ENCODE peak calls at places on chromosome 3, in four cellular contexts. One of them, this sample, is unnamed.

GRCh38 chr3:184568918-184569829 is 7.6 kb downstream of the EPHB3 start:
- DNase-seq in CD8-positive, alpha-beta T cell: no peak
- DNase-seq in GM13977: no peak
- DNase-seq in vagina: no peak
- DNase-seq in this sample: no peak

GRCh38 chr3:143120716-143121239 is 1.2 kb downstream of the CHST2 start:
- DNase-seq in CD8-positive, alpha-beta T cell: peak
- DNase-seq in GM13977: peak
- DNase-seq in vagina: no peak
- DNase-seq in this sample: no peak

GRCh38 chr3:130658666-130659065 is 88.0 kb downstream of the PIK3R4 start:
- DNase-seq in CD8-positive, alpha-beta T cell: no peak
- DNase-seq in GM13977: no peak
- DNase-seq in vagina: no peak
- DNase-seq in this sample: no peak

GRCh38 chr3:115628075-115628412 is 4.7 kb downstream of the GAP43 start:
- DNase-seq in CD8-positive, alpha-beta T cell: no peak
- DNase-seq in GM13977: no peak
- DNase-seq in vagina: no peak
- DNase-seq in this sample: no peak

GRCh38 chr3:117630885-117631284 is 921.3 kb downstream of the TUSC7 start:
- DNase-seq in CD8-positive, alpha-beta T cell: no peak
- DNase-seq in GM13977: no peak
- DNase-seq in vagina: no peak
- DNase-seq in this sample: no peak

GRCh38 chr3:123119802-123120201 is 53.0 kb downstream of the PDIA5 start:
- DNase-seq in CD8-positive, alpha-beta T cell: no peak
- DNase-seq in GM13977: no peak
- DNase-seq in vagina: no peak
- DNase-seq in this sample: no peak

GRCh38 chr3:195896361-195897080 is 11.8 kb downstream of the TNK2 start:
- DNase-seq in CD8-positive, alpha-beta T cell: no peak
- DNase-seq in GM13977: no peak
- DNase-seq in vagina: no peak
- DNase-seq in this sample: no peak

GRCh38 chr3:106323586-106323985 is 454.8 kb upstream of the CBLB start:
- DNase-seq in CD8-positive, alpha-beta T cell: no peak
- DNase-seq in GM13977: no peak
- DNase-seq in vagina: no peak
- DNase-seq in this sample: no peak

GRCh38 chr3:3184876-3185275 is 5.4 kb upstream of the CRBN start:
- DNase-seq in CD8-positive, alpha-beta T cell: no peak
- DNase-seq in GM13977: no peak
- DNase-seq in vagina: no peak
- DNase-seq in this sample: no peak

GRCh38 chr3:46985588-46985987 is 6.1 kb downstream of the NBEAL2 start:
- DNase-seq in CD8-positive, alpha-beta T cell: no peak
- DNase-seq in GM13977: no peak
- DNase-seq in vagina: no peak
- DNase-seq in this sample: no peak

GRCh38 chr3:177795866-177796265 is 598.6 kb upstream of the TBL1XR1 start:
- DNase-seq in CD8-positive, alpha-beta T cell: no peak
- DNase-seq in GM13977: no peak
- DNase-seq in vagina: no peak
- DNase-seq in this sample: no peak

GRCh38 chr3:79568938-79569337 is 198.9 kb downstream of the ROBO1 start:
- DNase-seq in CD8-positive, alpha-beta T cell: no peak
- DNase-seq in GM13977: no peak
- DNase-seq in vagina: no peak
- DNase-seq in this sample: no peak

GRCh38 chr3:2921903-2922302 is 188.3 kb downstream of the IL5RA start:
- DNase-seq in CD8-positive, alpha-beta T cell: no peak
- DNase-seq in GM13977: peak
- DNase-seq in vagina: no peak
- DNase-seq in this sample: no peak

GRCh38 chr3:181693280-181693679 is 18.4 kb upstream of the SOX2 start:
- DNase-seq in CD8-positive, alpha-beta T cell: no peak
- DNase-seq in GM13977: no peak
- DNase-seq in vagina: no peak
- DNase-seq in this sample: no peak

GRCh38 chr3:24042174-24042878 is 97.2 kb downstream of the NR1D2 start:
- DNase-seq in CD8-positive, alpha-beta T cell: no peak
- DNase-seq in GM13977: no peak
- DNase-seq in vagina: no peak
- DNase-seq in this sample: no peak

GRCh38 chr3:129764090-129764489 is 129.4 kb downstream of the TMCC1 start:
- DNase-seq in CD8-positive, alpha-beta T cell: no peak
- DNase-seq in GM13977: no peak
- DNase-seq in vagina: no peak
- DNase-seq in this sample: no peak

GRCh38 chr3:52441122-52441771 is 3.7 kb downstream of the SEMA3G start:
- DNase-seq in CD8-positive, alpha-beta T cell: no peak
- DNase-seq in GM13977: no peak
- DNase-seq in vagina: no peak
- DNase-seq in this sample: no peak

GRCh38 chr3:156516284-156516683 is 38.6 kb downstream of the SSR3 start:
- DNase-seq in CD8-positive, alpha-beta T cell: no peak
- DNase-seq in GM13977: no peak
- DNase-seq in vagina: no peak
- DNase-seq in this sample: no peak

GRCh38 chr3:56812749-56813655 is 11.3 kb upstream of the ARHGEF3 start:
- DNase-seq in CD8-positive, alpha-beta T cell: no peak
- DNase-seq in GM13977: no peak
- DNase-seq in vagina: peak
- DNase-seq in this sample: no peak

GRCh38 chr3:174431717-174432116 is 427.4 kb upstream of the NAALADL2 start:
- DNase-seq in CD8-positive, alpha-beta T cell: no peak
- DNase-seq in GM13977: no peak
- DNase-seq in vagina: no peak
- DNase-seq in this sample: no peak

GRCh38 chr3:70823622-70824021 is 511.2 kb upstream of the MDFIC2 start:
- DNase-seq in CD8-positive, alpha-beta T cell: no peak
- DNase-seq in GM13977: no peak
- DNase-seq in vagina: no peak
- DNase-seq in this sample: no peak

GRCh38 chr3:66227917-66228316 is 7.1 kb downstream of the SLC25A26 start:
- DNase-seq in CD8-positive, alpha-beta T cell: no peak
- DNase-seq in GM13977: no peak
- DNase-seq in vagina: no peak
- DNase-seq in this sample: no peak

GRCh38 chr3:138781012-138781470 is 53.7 kb downstream of the PIK3CB start:
- DNase-seq in CD8-positive, alpha-beta T cell: peak
- DNase-seq in GM13977: no peak
- DNase-seq in vagina: peak
- DNase-seq in this sample: no peak

GRCh38 chr3:47762233-47762632 is 19.5 kb downstream of the SMARCC1 start:
- DNase-seq in CD8-positive, alpha-beta T cell: no peak
- DNase-seq in GM13977: no peak
- DNase-seq in vagina: no peak
- DNase-seq in this sample: no peak

GRCh38 chr3:72657666-72658065 is 190.6 kb downstream of the SHQ1 start:
- DNase-seq in CD8-positive, alpha-beta T cell: peak
- DNase-seq in GM13977: peak
- DNase-seq in vagina: no peak
- DNase-seq in this sample: no peak

GRCh38 chr3:52784931-52785590 is 7.7 kb downstream of the ITIH1 start:
- DNase-seq in CD8-positive, alpha-beta T cell: no peak
- DNase-seq in GM13977: no peak
- DNase-seq in vagina: no peak
- DNase-seq in this sample: no peak

GRCh38 chr3:177824190-177824786 is 627.0 kb upstream of the TBL1XR1 start:
- DNase-seq in CD8-positive, alpha-beta T cell: no peak
- DNase-seq in GM13977: no peak
- DNase-seq in vagina: peak
- DNase-seq in this sample: no peak

GRCh38 chr3:143604849-143605660 is 243.2 kb downstream of the SLC9A9 start:
- DNase-seq in CD8-positive, alpha-beta T cell: no peak
- DNase-seq in GM13977: no peak
- DNase-seq in vagina: no peak
- DNase-seq in this sample: no peak

GRCh38 chr3:45210308-45211038 is 15.6 kb downstream of the TMEM158 start:
- DNase-seq in CD8-positive, alpha-beta T cell: peak
- DNase-seq in GM13977: peak
- DNase-seq in vagina: no peak
- DNase-seq in this sample: peak

GRCh38 chr3:45211466-45212094 is 14.5 kb downstream of the TMEM158 start:
- DNase-seq in CD8-positive, alpha-beta T cell: no peak
- DNase-seq in GM13977: no peak
- DNase-seq in vagina: no peak
- DNase-seq in this sample: no peak

GRCh38 chr3:45215466-45215865 is 10.6 kb downstream of the TMEM158 start:
- DNase-seq in CD8-positive, alpha-beta T cell: no peak
- DNase-seq in GM13977: no peak
- DNase-seq in vagina: no peak
- DNase-seq in this sample: no peak

GRCh38 chr3:45214061-45214680 is 11.9 kb downstream of the TMEM158 start:
- DNase-seq in CD8-positive, alpha-beta T cell: no peak
- DNase-seq in GM13977: no peak
- DNase-seq in vagina: no peak
- DNase-seq in this sample: no peak

GRCh38 chr3:45212095-45212468 is 14.0 kb downstream of the TMEM158 start:
- DNase-seq in CD8-positive, alpha-beta T cell: no peak
- DNase-seq in GM13977: no peak
- DNase-seq in vagina: no peak
- DNase-seq in this sample: no peak
- TF ChIP-seq CTCF in CD8-positive, alpha-beta T cell: no peak
- TF ChIP-seq CTCF in GM13977: no peak
- TF ChIP-seq CTCF in vagina: no peak
- TF ChIP-seq CTCF in this sample: no peak

DNA sequence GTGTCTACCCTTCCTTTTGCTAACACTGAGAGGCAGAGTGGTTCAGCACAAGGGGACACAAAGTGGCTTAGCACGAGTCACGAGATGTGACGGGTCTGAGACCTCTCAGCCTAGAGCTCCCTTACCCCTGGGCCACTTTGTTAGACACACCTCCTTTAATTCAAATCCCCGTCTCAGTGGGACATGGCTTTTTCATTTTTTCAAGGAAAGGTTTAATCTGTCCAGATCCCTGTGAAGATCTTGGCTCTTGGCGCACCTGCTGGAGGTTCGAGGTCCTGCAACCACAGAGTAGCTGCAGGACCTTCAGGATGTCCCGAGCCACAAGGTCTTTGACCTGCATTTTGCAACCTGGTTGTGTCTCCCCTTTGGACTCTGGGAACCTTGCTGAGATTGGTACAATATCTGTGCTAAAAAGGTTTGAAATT is 52.0 kb downstream of the LPP start:
- DNase-seq in CD8-positive, alpha-beta T cell: no peak
- DNase-seq in GM13977: no peak
- DNase-seq in vagina: no peak
- DNase-seq in this sample: no peak
- TF ChIP-seq CTCF in CD8-positive, alpha-beta T cell: no peak
- TF ChIP-seq CTCF in GM13977: no peak
- TF ChIP-seq CTCF in vagina: no peak
- TF ChIP-seq CTCF in this sample: no peak

DNA sequence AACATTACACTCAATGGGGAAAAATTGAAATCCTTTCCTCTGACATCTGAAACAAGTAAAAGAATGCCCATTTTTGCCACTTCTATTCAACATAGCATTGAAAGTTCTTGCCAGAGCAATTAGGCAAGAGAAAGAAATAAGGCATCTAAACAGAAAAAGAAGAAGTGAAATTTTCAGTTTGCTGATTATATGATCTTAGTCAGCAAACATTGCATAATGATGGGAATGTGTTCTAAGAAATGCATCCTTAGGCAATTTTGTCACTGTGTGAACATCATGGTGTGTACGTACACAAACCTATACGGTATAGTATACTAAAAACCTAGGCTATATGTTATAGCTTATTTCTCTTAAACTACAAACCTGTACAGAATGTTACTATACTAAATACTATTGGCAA is 278.0 kb downstream of the CGGBP1 start:
- DNase-seq in CD8-positive, alpha-beta T cell: no peak
- DNase-seq in GM13977: no peak
- DNase-seq in vagina: no peak
- DNase-seq in this sample: no peak
- TF ChIP-seq CTCF in CD8-positive, alpha-beta T cell: no peak
- TF ChIP-seq CTCF in GM13977: no peak
- TF ChIP-seq CTCF in vagina: no peak
- TF ChIP-seq CTCF in this sample: no peak

DNA sequence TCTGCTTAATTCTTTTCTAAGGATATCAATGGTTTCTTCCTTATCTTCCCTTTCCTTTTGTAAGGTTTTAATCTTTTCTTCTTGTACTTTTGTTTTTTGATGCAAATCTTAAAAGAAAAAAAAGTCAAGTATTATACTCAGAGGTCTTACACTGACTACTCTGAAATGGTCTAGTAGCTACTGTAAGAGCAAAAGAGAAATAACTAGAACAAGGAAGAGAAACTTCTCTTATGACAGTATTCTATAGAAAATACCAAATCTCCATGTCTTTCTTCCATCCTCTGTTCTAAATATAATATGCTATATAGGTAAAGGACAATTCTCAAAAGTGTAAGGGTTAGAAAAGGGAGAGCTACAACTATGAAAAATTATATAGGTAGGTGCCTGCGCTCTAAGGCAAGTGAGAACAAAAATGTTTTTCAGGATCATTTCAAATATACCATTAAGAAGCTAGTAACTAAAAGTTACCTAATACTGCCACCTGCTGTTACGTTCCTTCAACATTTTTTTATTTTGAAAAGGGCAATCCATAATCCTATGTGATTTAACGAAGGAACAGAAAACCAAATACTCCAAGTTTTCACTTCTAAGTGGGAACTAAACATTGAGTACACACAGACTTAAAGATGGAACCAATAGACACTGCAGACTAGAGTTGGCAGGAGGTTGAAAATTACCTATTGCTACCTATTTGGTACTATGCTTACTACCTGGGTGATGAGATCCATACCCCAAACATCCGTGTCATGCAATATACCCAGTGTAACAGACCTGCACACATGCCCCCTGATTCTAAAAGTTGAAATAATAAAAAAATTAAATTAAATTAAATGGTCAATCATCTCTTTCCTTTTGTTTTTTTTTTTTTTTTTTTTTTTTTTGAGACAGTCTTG is 36.7 kb downstream of the CIP2A start:
- DNase-seq in CD8-positive, alpha-beta T cell: no peak
- DNase-seq in GM13977: no peak
- DNase-seq in vagina: no peak
- DNase-seq in this sample: no peak
- TF ChIP-seq CTCF in CD8-positive, alpha-beta T cell: peak
- TF ChIP-seq CTCF in GM13977: peak
- TF ChIP-seq CTCF in vagina: no peak
- TF ChIP-seq CTCF in this sample: peak

This sample was measured in D721Med.